ENCODE peak calls at places on chromosomes 2 and 18, in four cellular contexts. G is Karpas-422, R is neuronal stem cell, X is hepatocyte. H is an unnamed sample.

GRCh38 chr18:22544626-22545025 is 126.9 kb upstream of the CTAGE1 start:
- DNase-seq in X (no peak), R (no peak), G (no peak), H (no peak)

GRCh38 chr2:202032841-202033316 is 776 bp upstream of the FZD7 start:
- DNase-seq in R (peak; percentile 77), X (peak; percentile 84), G (peak; percentile 93), H (peak; percentile 87)

GRCh38 chr18:45755936-45756335 is 32.0 kb downstream of the SLC14A1 start:
- DNase-seq in R (no peak), X (peak; percentile 35), G (no peak), H (no peak)

GRCh38 chr2:240812721-240813120 is 7.3 kb downstream of the KIF1A start:
- DNase-seq in X (no peak), R (no peak), G (no peak), H (no peak)

GRCh38 chr2:102064679-102065674 is 73.2 kb downstream of the IL1R2 start:
- DNase-seq in X (peak; percentile 66), R (no peak), G (no peak), H (no peak)

GRCh38 chr2:96437512-96437911 is 67.6 kb downstream of the NEURL3 start:
- DNase-seq in R (no peak), X (no peak), G (peak; percentile 59), H (no peak)

GRCh38 chr2:50863218-50863617 is 168.7 kb downstream of the NRXN1 start:
- DNase-seq in X (no peak), G (no peak), R (no peak), H (no peak)

GRCh38 chr2:33583194-33583938 is 15.7 kb downstream of the FAM98A start:
- DNase-seq in X (peak; percentile 49), G (peak; percentile 78), R (peak; percentile 12), H (peak; percentile 53)

GRCh38 chr2:46690825-46691224 is 211.5 kb downstream of the TMEM247 start:
- DNase-seq in X (no peak), G (no peak), R (no peak), H (no peak)

GRCh38 chr2:7013761-7014160 is 96.5 kb downstream of the RNF144A start:
- DNase-seq in X (no peak), G (no peak), R (no peak), H (no peak)

GRCh38 chr2:206418968-206419367 is 24.4 kb upstream of the ADAM23 start:
- DNase-seq in G (no peak), X (no peak), R (no peak), H (no peak)

GRCh38 chr2:88265352-88265960 is 95.3 kb downstream of the THNSL2 start:
- DNase-seq in R (no peak), X (peak; percentile 51), G (no peak), H (no peak)

GRCh38 chr2:9844036-9844483 is 786 bp downstream of the TAF1B start:
- DNase-seq in G (peak; percentile 75), R (no peak), X (no peak), H (peak; percentile 25)

GRCh38 chr2:73685770-73686438 is 43.7 kb upstream of the NAT8 start:
- DNase-seq in X (peak; percentile 54), R (no peak), G (no peak), H (no peak)

GRCh38 chr2:207202645-207203044 is 36.9 kb upstream of the KLF7 start:
- DNase-seq in R (peak; percentile 73), X (peak; percentile 68), G (peak; percentile 55), H (peak; percentile 79)

GRCh38 chr18:9740076-9740475 is 32.0 kb downstream of the RAB31 start:
- DNase-seq in G (no peak), X (no peak), R (no peak), H (no peak)

GRCh38 chr2:241443486-241444223 is 64.7 kb downstream of the STK25 start:
- DNase-seq in G (peak; percentile 92), R (no peak), X (no peak), H (no peak)

GRCh38 chr2:135279209-135279608 is 227.1 kb downstream of the RAB3GAP1 start:
- DNase-seq in X (no peak), G (no peak), R (no peak), H (no peak)

GRCh38 chr2:120308038-120308910 is 37.7 kb upstream of the INHBB start:
- DNase-seq in R (no peak), G (peak; percentile 70), X (no peak), H (no peak)

GRCh38 chr18:23363865-23364570 is 89.1 kb upstream of the RIOK3 start:
- DNase-seq in R (no peak), G (no peak), X (no peak), H (no peak)

GRCh38 chr2:190277234-190278112 is 42.2 kb downstream of the HIBCH start:
- DNase-seq in G (peak; percentile 72), R (peak; percentile 20), X (peak; percentile 58), H (peak; percentile 61)

GRCh38 chr2:240394549-240394948 is 40.9 kb upstream of the GPC1 start:
- DNase-seq in R (no peak), G (no peak), X (no peak), H (no peak)

GRCh38 chr2:132033949-132034348 is 127.8 kb downstream of the ANKRD30BL start:
- DNase-seq in R (no peak), X (no peak), G (no peak), H (no peak)

GRCh38 chr2:26691881-26692813 is at the start of gene KCNK3:
- DNase-seq in G (no peak), R (peak; percentile 73), X (peak; percentile 86), H (peak; percentile 92)

GRCh38 chr2:234954551-234954992 is 2.8 kb downstream of the SH3BP4 start:
- DNase-seq in R (no peak), X (no peak), G (peak; percentile 32), H (peak; percentile 64)
- H3K4me2 ChIP-seq in R (peak overlapping the region; percentile 76), X (peak overlapping the region; percentile 77), G (no peak overlapping the region), H (peak overlapping the region; percentile 96)

GRCh38 chr2:84925724-84926376 is 20.4 kb downstream of the TMSB10 start:
- DNase-seq in G (peak; percentile 99), X (peak; percentile 96), R (peak; percentile 90), H (peak; percentile 95)

GRCh38 chr2:84924173-84925106 is 19.0 kb downstream of the TMSB10 start:
- DNase-seq in R (no peak), G (peak; percentile 96), X (no peak), H (peak; percentile 44)

GRCh38 chr2:84927275-84927627 is 21.8 kb downstream of the TMSB10 start:
- DNase-seq in R (no peak), G (no peak), X (no peak), H (no peak)

GRCh38 chr2:84923009-84923408 is 17.6 kb downstream of the TMSB10 start:
- DNase-seq in R (no peak), X (no peak), G (no peak), H (no peak)

DNA sequence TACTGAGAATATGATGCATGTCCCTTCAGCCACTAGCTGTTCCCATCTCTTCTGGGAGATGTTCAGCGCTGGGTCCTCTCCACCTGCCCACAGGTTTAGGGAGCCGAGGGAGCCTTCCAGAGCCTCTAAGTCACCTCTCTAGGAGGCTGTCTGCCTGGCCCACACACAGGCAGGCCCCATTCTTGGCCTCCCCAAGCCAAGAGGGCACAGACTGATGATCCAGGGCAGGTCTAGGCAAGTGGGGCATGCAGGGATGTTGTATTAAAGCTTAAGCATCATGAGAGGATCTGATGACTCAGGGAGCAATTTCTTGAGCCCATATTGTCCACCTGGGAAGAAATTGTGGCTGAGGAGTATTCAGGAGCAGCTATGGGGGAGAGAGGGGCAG is 19.9 kb downstream of the TMSB10 start:
- DNase-seq in G (no peak), R (no peak), X (no peak), H (no peak)
- H3K4me3 ChIP-seq in G (peak overlapping the region; percentile 22), R (no peak overlapping the region), X (no peak overlapping the region), H (no peak overlapping the region)

DNA sequence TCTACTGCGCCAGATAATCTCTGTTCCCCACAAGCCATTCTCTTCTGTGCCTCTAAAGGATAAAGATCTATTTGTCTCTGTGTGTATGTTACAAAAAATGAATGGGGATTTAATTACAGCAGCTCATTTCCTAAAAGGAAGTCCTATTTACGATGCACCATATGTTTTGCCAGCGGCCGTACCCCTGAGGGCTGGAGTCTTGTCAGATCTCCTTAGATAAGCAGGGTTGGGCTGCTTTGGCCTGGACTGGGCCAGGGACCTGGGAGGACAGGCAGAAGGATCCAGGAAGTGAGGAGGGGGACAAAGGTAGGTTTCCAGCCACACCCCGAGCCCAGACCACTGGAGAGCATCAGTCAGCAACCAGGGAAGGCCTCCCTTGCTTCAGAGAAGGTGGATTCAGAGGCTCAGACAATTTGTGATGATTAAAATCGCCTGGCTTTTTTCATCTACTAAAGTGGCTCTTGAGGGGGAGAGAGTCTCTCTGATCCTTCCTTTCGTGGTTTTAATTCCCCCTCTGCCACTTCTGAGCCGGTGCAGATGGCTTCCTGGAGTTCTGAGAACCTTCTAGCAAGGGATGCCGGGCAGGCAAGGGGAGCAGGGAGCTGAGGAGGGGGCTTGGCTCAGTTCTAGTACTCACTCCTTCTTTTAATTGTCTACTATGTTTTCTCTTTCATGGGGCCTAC is 42.1 kb downstream of the MYCN start:
- DNase-seq in R (no peak), X (no peak), G (no peak), H (no peak)
- H3K9me3 ChIP-seq in R (peaks cover 3% of the 10 kb centered on the region), X (no peaks in the 10 kb centered on the region), G (no peaks in the 10 kb centered on the region), H (no peaks in the 10 kb centered on the region)

GRCh38 chr18:50875966-50876536 is 2.9 kb upstream of the ME2 start:
- DNase-seq in X (no peak), R (peak; percentile 38), G (no peak), H (peak; percentile 52)
- H3K4me2 ChIP-seq in X (no peak overlapping the region), R (no peak overlapping the region), G (no peak overlapping the region), H (peak overlapping the region; percentile 39)

GRCh38 chr2:57182941-57183340 is 863.7 kb upstream of the VRK2 start:
- DNase-seq in R (no peak), G (no peak), X (no peak), H (no peak)

GRCh38 chr2:57180678-57181077 is 865.9 kb upstream of the VRK2 start:
- DNase-seq in G (no peak), X (no peak), R (no peak), H (no peak)

GRCh38 chr2:57180042-57180567 is 866.5 kb upstream of the VRK2 start:
- DNase-seq in X (no peak), R (no peak), G (no peak), H (no peak)

GRCh38 chr2:57185568-57185967 is 861.0 kb upstream of the VRK2 start:
- DNase-seq in X (no peak), R (no peak), G (no peak), H (no peak)

DNA sequence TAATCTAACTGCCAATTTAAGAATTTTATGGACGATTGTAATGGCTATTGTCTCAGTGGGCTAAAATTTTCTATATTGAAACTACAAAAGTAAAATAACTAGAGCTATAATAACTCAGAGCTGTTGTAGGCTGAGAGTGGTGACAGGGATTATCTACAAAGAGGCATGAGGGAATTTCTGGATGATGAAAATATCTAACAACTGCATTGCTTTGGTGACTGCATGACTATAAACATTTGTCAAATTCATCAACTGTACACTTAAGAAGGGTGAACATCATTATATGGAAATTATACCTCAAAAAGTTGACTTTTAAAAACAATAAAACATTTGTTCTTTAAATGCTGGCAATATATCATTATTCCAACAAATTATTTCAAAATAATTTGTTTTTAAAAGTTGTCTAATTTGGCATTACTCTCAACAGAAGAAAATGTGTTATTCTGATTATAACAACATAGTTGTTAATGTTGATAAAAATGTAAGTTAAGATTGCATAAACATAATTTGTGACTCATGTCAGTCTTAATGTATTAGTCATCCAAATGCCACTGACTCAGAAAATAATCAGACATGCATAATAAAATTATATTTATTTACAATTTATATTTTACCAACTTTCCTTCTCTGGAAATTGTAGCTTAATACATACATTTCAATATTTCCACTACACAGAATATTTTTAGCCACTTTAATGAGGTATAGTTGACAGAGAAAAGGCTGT is 865.1 kb upstream of the VRK2 start:
- DNase-seq in G (no peak), R (no peak), X (no peak), H (no peak)
- H3K4me3 ChIP-seq in G (no peak overlapping the region), R (no peak overlapping the region), X (no peak overlapping the region), H (no peak overlapping the region)

H was measured in neural progenitor cell.